ENCODE peak calls at places on chromosomes 2 and 18, in seven cellular contexts. O is HCT116, C is IMR-90, F is fibroblast of lung, L is GM12878, W is neural progenitor cell, S is GM23338. B is an unnamed sample.

GRCh38 chr2:220959391-220959802 is 612.7 kb downstream of the EPHA4 start:
- DNase-seq in C (peak; percentile 7), O (no peak), F (no peak), S (no peak), W (no peak), L (no peak), B (no peak)

GRCh38 chr2:38439226-38439612 is 62.1 kb upstream of the ATL2 start:
- DNase-seq in O (no peak), F (no peak), S (no peak), W (no peak), C (no peak), L (no peak), B (no peak)

GRCh38 chr2:150063432-150063889 is 424.0 kb downstream of the RND3 start:
- DNase-seq in C (peak; percentile 85), O (no peak), F (peak; percentile 86), W (no peak), S (no peak), L (no peak), B (no peak)

GRCh38 chr18:40949138-40949949 is 1005.7 kb upstream of the PIK3C3 start:
- DNase-seq in L (no peak), W (no peak), C (no peak), F (no peak), S (no peak), O (no peak), B (no peak)

GRCh38 chr18:62458346-62458745 is 64.5 kb upstream of the ZCCHC2 start:
- DNase-seq in F (no peak), O (no peak), C (no peak), W (no peak), S (peak; percentile 49), L (no peak), B (no peak)

GRCh38 chr2:238487134-238487533 is 60.4 kb downstream of the ASB1 start:
- DNase-seq in L (no peak), F (no peak), O (no peak), W (no peak), S (no peak), C (no peak), B (no peak)

GRCh38 chr2:55500025-55500424 is 19.5 kb upstream of the CFAP36 start:
- DNase-seq in S (no peak), W (no peak), L (no peak), C (peak; percentile 74), O (no peak), F (peak; percentile 60), B (no peak)

GRCh38 chr2:74648009-74648443 is at the start of gene M1AP:
- DNase-seq in S (peak; percentile 82), W (peak; percentile 44), C (no peak), O (peak; percentile 75), L (no peak), F (no peak), B (no peak)

GRCh38 chr2:181683518-181684453 is 3.5 kb upstream of the NEUROD1 start:
- DNase-seq in O (peak; percentile 16), F (peak; percentile 21), C (peak; percentile 18), W (peak; percentile 95), L (no peak), S (peak; percentile 85), B (no peak)

GRCh38 chr18:12121175-12122095 is 27.8 kb downstream of the ANKRD62 start:
- DNase-seq in F (no peak), S (peak; percentile 88), C (peak; percentile 1), W (peak; percentile 64), O (peak; percentile 7), L (no peak), B (no peak)

GRCh38 chr2:220394433-220394832 is 767.0 kb downstream of the SLC4A3 start:
- DNase-seq in L (no peak), F (peak; percentile 70), W (no peak), O (no peak), C (peak; percentile 58), S (no peak), B (no peak)

GRCh38 chr2:105553538-105554196 is 154.8 kb upstream of the FHL2 start:
- DNase-seq in S (no peak), O (no peak), L (no peak), W (no peak), C (peak; percentile 39), F (peak; percentile 26), B (no peak)

GRCh38 chr18:8825729-8826375 is 120.5 kb downstream of the MTCL1 start:
- DNase-seq in C (no peak), S (no peak), O (no peak), W (no peak), L (no peak), F (no peak), B (no peak)

GRCh38 chr2:67329513-67329912 is 67.6 kb upstream of the ETAA1 start:
- DNase-seq in F (no peak), O (no peak), S (peak; percentile 51), L (no peak), C (no peak), W (no peak), B (no peak)

GRCh38 chr2:118290436-118291004 is 202.2 kb downstream of the INSIG2 start:
- DNase-seq in C (no peak), L (no peak), S (no peak), F (no peak), O (no peak), W (no peak), B (no peak)

GRCh38 chr2:201263774-201264173 is 3.4 kb downstream of the CASP8 start:
- DNase-seq in S (no peak), O (no peak), L (no peak), C (no peak), F (no peak), W (no peak), B (no peak)

GRCh38 chr18:70499218-70499691 is 210.4 kb downstream of the SOCS6 start:
- DNase-seq in W (no peak), F (no peak), O (no peak), S (peak; percentile 6), C (no peak), L (no peak), B (no peak)

GRCh38 chr2:235833971-235834620 is 334.1 kb downstream of the GBX2 start:
- DNase-seq in F (no peak), W (no peak), S (peak; percentile 33), C (no peak), O (no peak), L (no peak), B (no peak)

GRCh38 chr18:79396431-79397287 is 929 bp downstream of the NFATC1 start:
- DNase-seq in C (peak; percentile 26), F (peak; percentile 59), S (no peak), W (peak; percentile 82), O (no peak), L (no peak), B (no peak)

GRCh38 chr18:41647914-41648313 is 307.1 kb upstream of the PIK3C3 start:
- DNase-seq in C (no peak), O (no peak), F (no peak), L (no peak), S (no peak), W (no peak), B (no peak)

GRCh38 chr2:69917854-69918253 is 2.9 kb downstream of the MXD1 start:
- DNase-seq in C (peak; percentile 93), F (peak; percentile 90), L (no peak), S (no peak), O (peak; percentile 10), W (no peak), B (no peak)

GRCh38 chr2:160085662-160086061 is 23.2 kb upstream of the PLA2R1 start:
- DNase-seq in C (no peak), O (no peak), F (no peak), W (no peak), L (no peak), S (peak; percentile 7), B (no peak)

GRCh38 chr2:213001285-213001910 is 150.0 kb downstream of the IKZF2 start:
- DNase-seq in L (no peak), C (no peak), O (no peak), F (no peak), S (no peak), W (no peak), B (no peak)

GRCh38 chr18:59846814-59847490 is 52.8 kb upstream of the PMAIP1 start:
- DNase-seq in L (peak; percentile 83), C (peak; percentile 73), F (peak; percentile 41), S (peak; percentile 34), O (no peak), W (no peak), B (no peak)

GRCh38 chr18:51164327-51165290 is 32.9 kb downstream of the MEX3C start:
- DNase-seq in S (peak; percentile 49), O (no peak), C (no peak), F (peak; percentile 41), L (no peak), W (peak; percentile 29), B (no peak)

GRCh38 chr2:233831861-233832260 is 22.5 kb downstream of the HJURP start:
- DNase-seq in F (no peak), O (no peak), S (no peak), W (no peak), L (no peak), C (no peak), B (no peak)

GRCh38 chr2:135473567-135473966 is 57.5 kb downstream of the ZRANB3 start:
- DNase-seq in O (no peak), F (peak; percentile 6), L (peak; percentile 5), C (peak; percentile 8), S (peak; percentile 61), W (no peak), B (peak; percentile 23)

GRCh38 chr2:149606251-149606811 is 18.8 kb upstream of the MMADHC start:
- DNase-seq in F (peak; percentile 61), O (no peak), C (peak; percentile 65), W (no peak), L (no peak), S (no peak), B (no peak)

GRCh38 chr2:8607591-8607990 is 74.3 kb upstream of the ID2 start:
- DNase-seq in F (peak; percentile 93), W (no peak), C (peak; percentile 80), O (no peak), S (no peak), L (no peak), B (no peak)

GRCh38 chr2:159573294-159573693 is 43.1 kb downstream of the BAZ2B start:
- DNase-seq in S (no peak), O (no peak), L (no peak), F (no peak), C (no peak), W (no peak), B (no peak)

GRCh38 chr18:5058768-5059539 is 138.1 kb downstream of the AKAIN1 start:
- DNase-seq in O (no peak), F (no peak), W (no peak), L (peak; percentile 26), C (no peak), S (no peak), B (peak; percentile 41)
- H2AFZ ChIP-seq in O (no peak overlapping the region), F (no peak overlapping the region), W (no peak overlapping the region), L (peak overlapping the region; percentile 4), C (no peak overlapping the region), S (no peak overlapping the region), B (peak overlapping the region; percentile 53)

GRCh38 chr18:5521000-5521399 is 22.8 kb downstream of the EPB41L3 start:
- DNase-seq in O (no peak), F (no peak), L (no peak), S (no peak), W (no peak), C (no peak), B (no peak)
- H2AFZ ChIP-seq in O (no peak overlapping the region), F (no peak overlapping the region), L (no peak overlapping the region), S (no peak overlapping the region), W (no peak overlapping the region), C (no peak overlapping the region), B (no peak overlapping the region)

GRCh38 chr2:200119236-200119635 is 163.9 kb downstream of the MAIP1 start:
- DNase-seq in W (no peak), S (no peak), L (no peak), C (no peak), O (no peak), F (no peak), B (no peak)
- H2AFZ ChIP-seq in W (no peak overlapping the region), S (peak overlapping the region; percentile 84), L (no peak overlapping the region), C (no peak overlapping the region), O (no peak overlapping the region), F (no peak overlapping the region), B (no peak overlapping the region)

GRCh38 chr2:174332607-174333001 is 2.1 kb upstream of the SP9 start:
- DNase-seq in S (peak; percentile 82), W (peak; percentile 80), L (no peak), O (no peak), F (no peak), C (no peak), B (no peak)
- H2AFZ ChIP-seq in S (no peak overlapping the region), W (no peak overlapping the region), L (no peak overlapping the region), O (peak overlapping the region; percentile 41), F (no peak overlapping the region), C (no peak overlapping the region), B (no peak overlapping the region)